ENCODE peak calls at places on chromosomes 3 and 15, in six cellular contexts. T is lung, P is aorta, E is breast epithelium, A is Panc1, Q is IMR-90. C is an unnamed sample.

GRCh38 chr3:126826693-126827092 is 122.7 kb downstream of the CHCHD6 start:
- DNase-seq in E (no peak), Q (no peak), T (no peak), P (no peak), A (no peak), C (no peak)

GRCh38 chr15:39273805-39274411 is 307.0 kb upstream of the THBS1 start:
- DNase-seq in E (peak), Q (peak), A (peak), T (peak), P (no peak), C (no peak)

GRCh38 chr15:68586274-68586961 is 7.6 kb downstream of the CORO2B start:
- DNase-seq in P (peak), A (peak), Q (peak), T (no peak), E (no peak), C (peak)

GRCh38 chr3:81788650-81789049 is 27.2 kb upstream of the GBE1 start:
- DNase-seq in T (no peak), A (no peak), E (no peak), P (no peak), Q (no peak), C (no peak)

GRCh38 chr15:78418239-78418638 is 19.8 kb upstream of the IREB2 start:
- DNase-seq in T (no peak), A (no peak), P (no peak), Q (peak), E (no peak), C (no peak)

GRCh38 chr3:12954891-12955650 is 113.7 kb upstream of the RPL32 start:
- DNase-seq in P (peak), Q (no peak), A (no peak), T (peak), E (peak), C (no peak)

GRCh38 chr3:39208463-39209055 is 16.2 kb upstream of the XIRP1 start:
- DNase-seq in T (no peak), E (no peak), Q (peak), P (peak), A (peak), C (no peak)

GRCh38 chr15:83010709-83011270 is 649 bp downstream of the C15orf40 start:
- DNase-seq in E (peak), A (peak), T (peak), Q (peak), P (peak), C (peak)

GRCh38 chr3:44208568-44208967 is 33.1 kb upstream of the TOPAZ1 start:
- DNase-seq in Q (no peak), E (no peak), A (no peak), T (no peak), P (no peak), C (no peak)

GRCh38 chr3:187952849-187953248 is 201.1 kb upstream of the LPP start:
- DNase-seq in A (no peak), E (no peak), P (no peak), T (no peak), Q (no peak), C (no peak)

GRCh38 chr3:62414786-62415185 is 41.4 kb upstream of the FEZF2 start:
- DNase-seq in A (no peak), E (no peak), P (no peak), T (no peak), Q (no peak), C (no peak)

GRCh38 chr15:38216763-38217162 is 35.9 kb upstream of the SPRED1 start:
- DNase-seq in Q (peak), T (no peak), E (no peak), P (no peak), A (peak), C (no peak)

GRCh38 chr15:81909229-81910087 is 136.4 kb downstream of the MEX3B start:
- DNase-seq in E (no peak), T (no peak), P (no peak), Q (peak), A (no peak), C (no peak)

GRCh38 chr3:38375072-38375471 is 28.5 kb downstream of the XYLB start:
- DNase-seq in Q (no peak), E (no peak), A (no peak), T (no peak), P (no peak), C (no peak)

GRCh38 chr15:41950127-41950483 is 22.3 kb downstream of the EHD4 start:
- DNase-seq in T (no peak), A (no peak), Q (no peak), E (no peak), P (no peak), C (no peak)

GRCh38 chr15:45111390-45112142 is 2.4 kb downstream of the DUOX2 start:
- DNase-seq in Q (no peak), E (no peak), T (no peak), P (peak), A (no peak), C (no peak)

GRCh38 chr3:51637941-51638471 is 33.0 kb upstream of the TEX264 start:
- DNase-seq in P (no peak), Q (peak), E (no peak), A (peak), T (peak), C (peak)

GRCh38 chr15:89088605-89089315 is 504 bp downstream of the ABHD2 start:
- DNase-seq in E (no peak), A (no peak), T (no peak), P (peak), Q (peak), C (no peak)

GRCh38 chr15:69298697-69299441 is at the start of gene PAQR5:
- DNase-seq in E (no peak), T (peak), P (peak), Q (no peak), A (no peak), C (no peak)

GRCh38 chr15:52862657-52863056 is 72.5 kb upstream of the ONECUT1 start:
- DNase-seq in A (no peak), T (no peak), Q (no peak), E (no peak), P (no peak), C (no peak)

GRCh38 chr15:25716414-25717102 is 146.6 kb downstream of the ATP10A start:
- DNase-seq in E (no peak), Q (no peak), A (no peak), P (peak), T (no peak), C (no peak)

GRCh38 chr3:188402229-188402628 is 248.3 kb downstream of the LPP start:
- DNase-seq in A (no peak), Q (no peak), T (no peak), E (no peak), P (no peak), C (no peak)

GRCh38 chr3:195609229-195609628 is 25.5 kb upstream of the APOD start:
- DNase-seq in P (no peak), E (no peak), A (no peak), Q (no peak), T (no peak), C (no peak)

GRCh38 chr3:171116365-171116764 is 89.8 kb upstream of the SLC2A2 start:
- DNase-seq in Q (no peak), P (no peak), E (no peak), A (no peak), T (no peak), C (no peak)

GRCh38 chr3:63911395-63911900 is 735 bp downstream of the SCAANT1 start:
- DNase-seq in P (no peak), A (no peak), E (no peak), T (no peak), Q (no peak), C (no peak)

GRCh38 chr3:127114337-127115070 is 78.4 kb upstream of the PRR23E start:
- DNase-seq in T (no peak), Q (no peak), P (no peak), A (no peak), E (no peak), C (no peak)

GRCh38 chr15:65326109-65326508 is 21.6 kb downstream of the RNU5B-1 start:
- DNase-seq in E (peak), Q (no peak), P (no peak), A (no peak), T (no peak), C (no peak)

GRCh38 chr3:70816346-70816745 is 503.9 kb upstream of the MDFIC2 start:
- DNase-seq in E (no peak), P (no peak), Q (no peak), A (no peak), T (no peak), C (no peak)

GRCh38 chr15:75367406-75367912 is 948 bp downstream of the MAN2C1 start:
- DNase-seq in P (no peak), A (no peak), T (no peak), Q (no peak), E (no peak), C (no peak)
- H3K4me3 ChIP-seq in P (no peak), A (peak), T (peak), Q (peak), E (peak), C (peak)

GRCh38 chr3:107660316-107660976 is 137.7 kb downstream of the BBX start:
- DNase-seq in T (no peak), P (no peak), A (no peak), Q (peak), E (no peak), C (peak)

GRCh38 chr3:107661447-107662108 is 138.8 kb downstream of the BBX start:
- DNase-seq in A (no peak), T (no peak), E (no peak), Q (no peak), P (no peak), C (no peak)

GRCh38 chr3:107662586-107662985 is 139.8 kb downstream of the BBX start:
- DNase-seq in A (no peak), Q (peak), T (no peak), P (no peak), E (no peak), C (no peak)

GRCh38 chr3:107663266-107663665 is 140.5 kb downstream of the BBX start:
- DNase-seq in E (no peak), A (no peak), P (no peak), T (no peak), Q (no peak), C (no peak)

DNA sequence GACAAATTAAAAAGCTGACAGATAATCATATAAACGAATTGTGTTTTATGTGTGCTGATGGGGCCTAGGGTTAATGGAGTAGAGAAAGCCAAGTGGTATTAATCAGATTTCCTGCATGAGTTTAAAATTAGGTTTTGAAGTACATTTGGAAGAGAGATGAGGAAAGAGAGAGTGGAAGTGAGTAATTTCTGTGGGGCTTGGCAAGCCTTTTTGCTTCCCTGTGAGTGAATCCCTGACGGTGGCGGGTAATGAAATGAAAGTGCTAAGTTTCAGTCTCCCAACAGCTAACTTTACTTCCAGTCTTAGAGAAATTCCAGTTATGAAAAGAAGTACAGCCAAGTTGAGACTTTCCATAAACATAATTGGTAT is 139.3 kb downstream of the BBX start:
- DNase-seq in T (no peak), A (no peak), E (peak), Q (peak), P (no peak), C (peak)
- H3K4me3 ChIP-seq in T (no peak), A (no peak), E (no peak), Q (peak), P (no peak), C (peak)

DNA sequence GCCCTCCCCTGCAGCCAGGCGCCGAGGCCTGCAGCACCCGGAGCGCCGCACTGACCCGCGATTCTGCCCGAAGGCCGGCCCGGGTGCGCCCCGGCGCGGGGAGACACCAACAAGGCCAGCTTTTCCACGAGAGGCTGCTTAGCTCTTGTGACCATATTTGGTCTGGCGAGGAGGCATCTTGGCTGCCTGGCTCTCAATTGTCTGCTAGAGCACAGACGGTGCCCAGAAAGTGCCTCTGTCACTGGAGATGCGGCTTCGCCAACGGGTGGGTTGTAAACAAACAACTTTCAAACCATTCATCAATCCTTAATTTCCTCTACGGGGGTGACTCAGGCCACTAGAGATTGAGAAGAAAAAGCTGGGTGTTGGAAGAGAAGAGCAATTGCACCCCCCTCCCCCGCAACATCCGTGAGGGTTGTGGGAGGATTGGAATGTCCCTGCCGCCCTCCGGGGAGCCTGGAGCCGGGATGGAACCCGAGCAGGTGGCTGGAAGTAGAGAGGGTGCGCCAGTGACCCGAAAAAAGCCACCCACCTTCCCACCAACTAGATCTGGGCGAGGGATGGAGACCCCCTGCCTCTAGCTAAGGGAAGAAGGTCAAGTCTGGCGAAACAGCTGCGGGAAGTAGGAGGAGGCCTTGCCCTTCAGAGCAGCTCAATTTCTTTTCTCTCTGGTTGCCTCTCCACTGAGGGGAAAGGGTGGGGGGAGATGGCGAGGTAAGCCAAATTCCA is 783 bp upstream of the WWTR1 start:
- DNase-seq in T (peak), Q (peak), P (peak), E (peak), A (no peak), C (peak)
- H3K4me3 ChIP-seq in T (peak), Q (peak), P (peak), E (peak), A (peak), C (peak)

GRCh38 chr3:112012205-112012604 is 13.5 kb downstream of the TAGLN3 start:
- DNase-seq in A (no peak), Q (no peak), P (no peak), T (no peak), E (no peak), C (no peak)
- H3K4me3 ChIP-seq in A (no peak), Q (no peak), P (no peak), T (no peak), E (no peak), C (no peak)

C was measured in skeletal muscle cell.